ENCODE peak calls at places on chromosomes 7 and 10, in six cellular contexts. R, G, P, L, Y and I are unnamed samples.

GRCh38 chr10:47165711-47166404 is 134.1 kb upstream of the GDF10 start:
- DNase-seq in Y (no peak), P (peak; percentile 60), R (peak; percentile 92), G (peak; percentile 36), L (no peak), I (no peak)

GRCh38 chr10:6173203-6173602 is 29.5 kb upstream of the PFKFB3 start:
- DNase-seq in R (no peak), Y (no peak), L (peak; percentile 56), P (no peak), G (peak; percentile 39), I (peak; percentile 53)

GRCh38 chr7:38310601-38311057 is 37.2 kb upstream of the TARP start:
- DNase-seq in Y (no peak), R (peak; percentile 58), P (peak; percentile 63), L (no peak), G (no peak), I (no peak)

GRCh38 chr7:46208635-46209525 is 287.8 kb upstream of the IGFBP3 start:
- DNase-seq in L (no peak), Y (no peak), P (no peak), G (no peak), R (no peak), I (no peak)

GRCh38 chr10:11793762-11794479 is 29.2 kb upstream of the PROSER2 start:
- DNase-seq in L (no peak), P (no peak), Y (no peak), R (peak; percentile 46), G (no peak), I (no peak)

GRCh38 chr10:86668297-86669165 is at the start of gene LDB3:
- DNase-seq in L (peak; percentile 58), Y (no peak), P (peak; percentile 80), R (peak; percentile 30), G (no peak), I (no peak)

GRCh38 chr7:47180268-47180826 is 401.6 kb downstream of the TNS3 start:
- DNase-seq in P (peak; percentile 38), L (peak; percentile 76), R (peak; percentile 79), G (no peak), Y (peak; percentile 52), I (peak; percentile 17)

GRCh38 chr7:151876899-151877777 is at the start of gene PRKAG2:
- DNase-seq in P (peak; percentile 80), Y (no peak), G (peak; percentile 60), R (peak; percentile 20), L (peak; percentile 82), I (peak; percentile 36)

GRCh38 chr10:16854623-16855022 is 37.4 kb upstream of the RSU1 start:
- DNase-seq in P (no peak), L (no peak), R (peak; percentile 33), Y (no peak), G (no peak), I (no peak)

GRCh38 chr10:27223964-27224363 is 16.6 kb downstream of the ACBD5 start:
- DNase-seq in R (peak; percentile 62), G (no peak), P (no peak), Y (no peak), L (peak; percentile 38), I (peak; percentile 35)

GRCh38 chr10:110610308-110610774 is 33.8 kb upstream of the RBM20 start:
- DNase-seq in R (peak; percentile 58), Y (no peak), P (no peak), G (peak; percentile 33), L (peak; percentile 70), I (peak; percentile 64)

GRCh38 chr10:106311590-106311989 is 852.9 kb downstream of the SORCS1 start:
- DNase-seq in R (peak; percentile 8), Y (no peak), L (no peak), P (no peak), G (no peak), I (no peak)

GRCh38 chr7:47931788-47932425 is 16.4 kb downstream of the PKD1L1 start:
- DNase-seq in L (no peak), R (peak; percentile 29), P (no peak), Y (no peak), G (no peak), I (no peak)

GRCh38 chr10:81600185-81600584 is 274.8 kb upstream of the NRG3 start:
- DNase-seq in Y (no peak), P (no peak), L (no peak), G (no peak), R (peak; percentile 60), I (no peak)

GRCh38 chr10:3372284-3372683 is 199.7 kb upstream of the PITRM1 start:
- DNase-seq in L (no peak), R (peak; percentile 43), Y (no peak), G (no peak), P (no peak), I (no peak)

GRCh38 chr10:46019170-46019528 is 11.3 kb downstream of the NCOA4 start:
- DNase-seq in Y (no peak), L (no peak), P (no peak), G (no peak), R (no peak), I (no peak)

GRCh38 chr10:46022978-46023702 is 7.3 kb downstream of the NCOA4 start:
- DNase-seq in P (peak; percentile 93), Y (peak; percentile 56), L (peak; percentile 93), G (peak; percentile 66), R (peak; percentile 92), I (no peak)

GRCh38 chr10:46020344-46020656 is 10.1 kb downstream of the NCOA4 start:
- DNase-seq in P (no peak), G (no peak), Y (no peak), R (no peak), L (no peak), I (no peak)

GRCh38 chr10:46019541-46020343 is 10.7 kb downstream of the NCOA4 start:
- DNase-seq in L (peak; percentile 16), P (no peak), R (peak; percentile 26), Y (no peak), G (no peak), I (peak; percentile 44)

DNA sequence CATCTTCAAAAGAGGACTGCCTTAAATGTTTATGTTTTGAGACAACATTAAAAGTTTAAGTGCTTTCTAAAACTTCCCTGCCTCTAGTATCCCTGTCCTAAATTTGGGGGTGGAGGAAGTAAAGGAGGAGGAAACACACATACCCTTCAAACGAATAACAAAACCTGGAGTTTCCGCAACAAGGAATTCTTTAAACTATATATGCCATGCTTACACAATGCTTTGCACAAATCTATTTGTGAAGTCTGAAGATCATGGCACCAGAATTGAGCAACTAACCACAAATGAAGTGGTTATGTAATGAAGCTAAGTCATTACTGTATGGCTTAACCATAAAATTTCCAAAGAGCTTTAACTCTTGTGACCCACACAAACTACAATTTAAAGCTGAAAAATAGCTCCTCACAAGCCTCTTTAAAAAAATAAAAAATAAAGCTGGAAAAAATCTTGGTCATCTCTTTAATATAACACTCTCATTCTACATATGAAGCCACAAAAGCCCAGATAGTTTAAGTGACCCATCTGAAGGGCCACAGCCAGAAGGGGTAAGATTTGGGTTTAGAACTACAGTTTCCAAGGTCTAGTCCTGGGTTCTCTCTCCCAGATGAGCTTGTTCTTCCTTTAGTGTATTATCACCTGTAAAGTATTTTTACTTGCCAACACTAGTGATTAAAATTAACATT is 9.4 kb downstream of the NCOA4 start:
- DNase-seq in G (no peak), R (peak; percentile 92), P (no peak), Y (no peak), L (no peak), I (no peak)
- H3K4me3 ChIP-seq in G (no peak overlapping the region), R (no peak overlapping the region), P (peak overlapping the region; percentile 75), Y (no peak overlapping the region), L (no peak overlapping the region), I (no peak overlapping the region)

GRCh38 chr7:13986208-13986607 is 3.3 kb downstream of the ETV1 start:
- DNase-seq in R (no peak), P (no peak), L (peak; percentile 12), Y (no peak), G (no peak), I (no peak)

GRCh38 chr7:13988011-13988410 is 1.5 kb downstream of the ETV1 start:
- DNase-seq in P (no peak), L (peak; percentile 38), R (peak; percentile 77), G (no peak), Y (no peak), I (no peak)

GRCh38 chr7:13987395-13987794 is 2.1 kb downstream of the ETV1 start:
- DNase-seq in P (no peak), G (no peak), R (peak; percentile 20), Y (no peak), L (no peak), I (no peak)

GRCh38 chr7:13982940-13983677 is 6.4 kb downstream of the ETV1 start:
- DNase-seq in L (no peak), G (no peak), Y (no peak), P (no peak), R (peak; percentile 39), I (no peak)

GRCh38 chr7:13984831-13985685 is 4.4 kb downstream of the ETV1 start:
- DNase-seq in L (peak; percentile 13), P (no peak), Y (no peak), G (no peak), R (no peak), I (no peak)
- H3K4me3 ChIP-seq in L (peak overlapping the region; percentile 81), P (peak overlapping the region; percentile 75), Y (no peak overlapping the region), G (no peak overlapping the region), R (peak overlapping the region; percentile 19), I (no peak overlapping the region)

DNA sequence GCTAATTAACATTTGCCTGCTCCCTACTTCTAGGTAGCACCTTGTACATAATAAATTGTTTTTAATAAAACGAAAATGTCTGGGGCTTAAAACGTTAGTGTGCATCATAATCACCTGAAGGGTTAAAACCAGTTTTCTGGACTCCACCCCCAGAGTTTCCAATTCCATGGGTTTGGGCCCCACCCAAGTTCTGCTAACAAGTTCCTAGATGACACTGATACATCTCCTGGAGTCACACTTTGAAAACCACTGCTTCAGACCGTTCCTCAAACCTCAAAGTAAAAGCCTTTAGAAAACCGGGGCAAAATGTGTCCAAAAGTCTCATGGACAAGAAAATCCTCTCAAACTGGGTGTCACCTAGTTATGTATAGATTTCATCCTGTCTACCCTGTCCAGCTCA is 9.3 kb downstream of the OSBPL3 start:
- DNase-seq in R (no peak), P (no peak), Y (no peak), G (no peak), L (no peak), I (no peak)
- H3K4me3 ChIP-seq in R (no peak overlapping the region), P (no peak overlapping the region), Y (no peak overlapping the region), G (no peak overlapping the region), L (no peak overlapping the region), I (no peak overlapping the region)

GRCh38 chr7:121157885-121158590 is 169.5 kb downstream of the CPED1 start:
- DNase-seq in R (no peak), Y (no peak), L (no peak), P (no peak), G (no peak), I (no peak)

GRCh38 chr7:121158665-121159064 is 170.1 kb upstream of the WNT16 start:
- DNase-seq in Y (no peak), R (no peak), L (no peak), P (no peak), G (no peak), I (no peak)

GRCh38 chr7:121156825-121157224 is 168.3 kb downstream of the CPED1 start:
- DNase-seq in R (no peak), L (no peak), Y (no peak), P (no peak), G (no peak), I (no peak)

GRCh38 chr7:121159553-121159952 is 169.2 kb upstream of the WNT16 start:
- DNase-seq in P (no peak), G (no peak), Y (no peak), R (no peak), L (no peak), I (no peak)

DNA sequence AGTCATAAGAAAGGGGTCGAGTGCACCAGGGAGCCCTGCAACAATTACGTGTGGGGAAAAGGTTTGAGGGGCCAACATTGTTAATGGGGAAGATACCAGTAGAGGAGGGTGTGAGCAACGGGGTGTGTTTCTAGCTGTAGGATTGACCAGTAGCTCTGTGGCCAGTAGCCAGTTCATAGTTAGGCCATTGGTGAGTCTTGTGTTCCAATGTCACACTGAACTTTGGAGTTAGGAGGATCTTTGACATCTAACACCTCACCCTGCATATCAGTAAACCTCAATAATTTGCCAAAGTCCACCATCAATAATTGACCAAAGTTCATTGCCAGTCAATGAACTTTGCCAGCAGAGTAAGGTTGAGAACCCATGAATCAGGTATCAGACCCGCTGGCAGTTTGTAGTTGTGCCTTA is 168.8 kb downstream of the CPED1 start:
- DNase-seq in Y (no peak), G (no peak), P (no peak), R (no peak), L (no peak), I (no peak)
- H3K4me3 ChIP-seq in Y (no peak overlapping the region), G (no peak overlapping the region), P (no peak overlapping the region), R (no peak overlapping the region), L (no peak overlapping the region), I (no peak overlapping the region)